ENCODE peak calls at places on chromosome 6, in ten cellular contexts. Q is breast epithelium, V is transverse colon, X is sigmoid colon, D is hepatocyte, W is left ventricle myocardium inferior, Y is PC-3, U is coronary artery, P is dorsolateral prefrontal cortex, K is HL-60. J is an unnamed sample.

GRCh38 chr6:170529839-170530520 is 23.1 kb downstream of the PSMB1 start:
- DNase-seq in K (no peak), V (peak; percentile 67), U (no peak), X (peak; percentile 83), Q (peak; percentile 33), Y (peak; percentile 70), P (peak; percentile 80), D (peak; percentile 86), W (peak; percentile 70), J (peak; percentile 66)

GRCh38 chr6:32952817-32953739 is at the start of gene HLA-DMA:
- DNase-seq in Q (peak; percentile 92), K (peak; percentile 93), D (peak; percentile 90), U (peak; percentile 95), X (peak; percentile 93), P (peak; percentile 57), V (peak; percentile 91), Y (peak; percentile 96), W (peak; percentile 74), J (peak; percentile 71)

GRCh38 chr6:68673255-68673654 is 38.2 kb downstream of the ADGRB3 start:
- DNase-seq in Y (no peak), K (no peak), Q (no peak), V (no peak), D (no peak), P (no peak), U (no peak), W (no peak), X (no peak), J (no peak)

GRCh38 chr6:167113935-167114910 is 8.7 kb upstream of the CCR6 start:
- DNase-seq in V (peak; percentile 67), X (no peak), P (peak; percentile 37), W (no peak), D (no peak), Q (no peak), U (no peak), Y (no peak), K (no peak), J (no peak)

GRCh38 chr6:42086665-42087050 is 36.3 kb downstream of the TAF8 start:
- DNase-seq in X (no peak), Y (no peak), V (no peak), D (no peak), W (no peak), Q (no peak), U (no peak), P (no peak), K (no peak), J (no peak)

GRCh38 chr6:168229368-168229752 is 90.2 kb downstream of the DACT2 start:
- DNase-seq in D (no peak), U (no peak), K (no peak), Y (no peak), X (no peak), Q (no peak), P (no peak), W (no peak), V (no peak), J (no peak)

GRCh38 chr6:170028629-170029345 is 262.1 kb downstream of the DLL1 start:
- DNase-seq in Y (no peak), D (no peak), P (no peak), U (peak; percentile 61), K (no peak), Q (peak; percentile 15), V (no peak), W (no peak), X (peak; percentile 62), J (no peak)

GRCh38 chr6:37705239-37706051 is 7.8 kb upstream of the MDGA1 start:
- DNase-seq in U (no peak), K (no peak), Q (peak; percentile 55), P (peak; percentile 81), X (peak; percentile 94), V (peak; percentile 75), Y (peak; percentile 53), W (peak; percentile 80), D (peak; percentile 90), J (peak; percentile 97)

GRCh38 chr6:127317275-127318128 is 25.9 kb downstream of the ECHDC1 start:
- DNase-seq in P (no peak), X (no peak), W (no peak), V (no peak), D (no peak), K (peak; percentile 17), Q (no peak), U (no peak), Y (no peak), J (no peak)

GRCh38 chr6:56933650-56934049 is 21.3 kb upstream of the BEND6 start:
- DNase-seq in V (no peak), U (no peak), W (no peak), Q (no peak), Y (no peak), X (no peak), K (no peak), P (no peak), D (no peak), J (no peak)

GRCh38 chr6:93567164-93567563 is 147.8 kb upstream of the EPHA7 start:
- DNase-seq in K (no peak), V (no peak), Y (no peak), U (no peak), D (no peak), W (no peak), X (no peak), P (no peak), Q (no peak), J (no peak)

GRCh38 chr6:34018961-34019606 is 126.8 kb downstream of the GRM4 start:
- DNase-seq in U (no peak), Y (no peak), X (no peak), Q (no peak), V (no peak), K (no peak), W (no peak), D (no peak), P (no peak), J (no peak)

GRCh38 chr6:148996815-148997214 is 250.0 kb downstream of the UST start:
- DNase-seq in V (no peak), X (no peak), Y (no peak), K (no peak), P (no peak), D (no peak), Q (no peak), W (no peak), U (no peak), J (no peak)

GRCh38 chr6:98593676-98594075 is 240.7 kb upstream of the POU3F2 start:
- DNase-seq in X (no peak), W (no peak), Y (no peak), V (no peak), Q (no peak), U (no peak), D (no peak), K (no peak), P (no peak), J (no peak)

DNA sequence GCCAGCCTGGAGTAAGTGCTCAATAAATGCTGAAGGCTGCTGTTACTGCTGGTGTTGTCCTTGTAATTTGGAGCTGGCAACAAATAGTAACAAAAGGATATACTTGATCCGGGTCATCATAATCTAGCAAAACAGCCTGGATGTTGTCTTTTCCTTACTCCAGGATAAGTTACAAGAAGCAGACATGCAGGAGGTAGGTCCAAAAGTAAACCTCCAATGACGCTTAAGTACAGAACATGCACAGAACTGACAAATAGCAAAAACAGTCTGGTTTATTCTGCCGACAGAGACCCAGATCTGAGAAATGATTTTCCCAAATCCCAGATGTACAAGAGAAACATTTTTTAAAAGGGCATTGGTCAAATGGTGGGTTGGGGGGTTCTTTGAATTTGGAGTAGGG is 93.0 kb upstream of the KCNK16 start:
- DNase-seq in U (no peak), W (no peak), D (no peak), X (no peak), K (no peak), V (no peak), Y (no peak), P (no peak), Q (no peak), J (no peak)
- H3K27ac ChIP-seq in U (no peak overlapping the region), W (no peak overlapping the region), D (no peak overlapping the region), X (peak overlapping the region; percentile 74), K (no peak overlapping the region), V (no peak overlapping the region), Y (no peak overlapping the region), P (no peak overlapping the region), Q (no peak overlapping the region), J (no peak overlapping the region)

GRCh38 chr6:109738200-109738599 is 47.1 kb downstream of the FIG4 start:
- DNase-seq in Y (no peak), K (no peak), V (no peak), U (no peak), W (no peak), D (no peak), P (no peak), X (no peak), Q (no peak), J (no peak)

GRCh38 chr6:109743739-109744138 is 52.6 kb downstream of the FIG4 start:
- DNase-seq in P (no peak), V (no peak), X (no peak), K (no peak), U (no peak), Y (peak; percentile 77), D (no peak), W (no peak), Q (no peak), J (no peak)

GRCh38 chr6:109739671-109740070 is 48.6 kb downstream of the FIG4 start:
- DNase-seq in K (no peak), V (no peak), Y (no peak), X (no peak), W (no peak), Q (no peak), U (no peak), P (no peak), D (no peak), J (peak; percentile 10)

GRCh38 chr6:109738667-109739066 is 47.6 kb downstream of the FIG4 start:
- DNase-seq in W (no peak), D (no peak), Y (no peak), X (no peak), P (no peak), V (no peak), Q (no peak), K (no peak), U (no peak), J (no peak)

GRCh38 chr6:109740787-109741186 is 49.7 kb downstream of the FIG4 start:
- DNase-seq in X (no peak), Q (no peak), D (no peak), V (no peak), K (peak; percentile 38), P (no peak), W (no peak), Y (no peak), U (no peak), J (peak; percentile 11)
- TF ChIP-seq CTCF in X (no peak), Q (no peak), D (no peak), V (no peak), K (no peak), P (no peak), W (no peak), Y (no peak), U (no peak), J (no peak)

DNA sequence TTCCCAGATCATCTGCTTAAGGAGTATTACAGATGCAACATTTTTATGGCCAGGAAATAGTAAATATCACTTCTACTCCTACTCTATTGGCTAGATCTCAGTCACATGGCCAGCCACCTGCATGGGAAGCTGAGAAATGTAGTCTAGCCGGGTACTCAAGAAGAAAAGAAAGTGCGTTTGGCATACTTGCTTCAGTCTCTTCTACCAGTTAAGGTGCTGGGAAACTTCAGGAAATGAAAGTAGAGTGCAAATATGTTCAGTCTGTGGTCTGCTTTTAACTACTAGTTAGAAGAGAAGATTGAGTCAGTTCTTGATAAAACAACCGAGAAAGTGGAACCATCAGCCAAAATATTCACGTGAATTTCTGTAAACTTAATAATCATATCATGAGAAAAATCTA is 129.2 kb downstream of the PDSS2 start:
- DNase-seq in U (no peak), V (no peak), Y (no peak), Q (no peak), K (no peak), W (no peak), D (peak; percentile 20), P (no peak), X (no peak), J (no peak)
- H3K4me3 ChIP-seq in U (no peak overlapping the region), V (no peak overlapping the region), Y (no peak overlapping the region), Q (no peak overlapping the region), K (no peak overlapping the region), W (no peak overlapping the region), D (no peak overlapping the region), P (no peak overlapping the region), X (no peak overlapping the region), J (no peak overlapping the region)

GRCh38 chr6:16849280-16850210 is 88.3 kb upstream of the ATXN1 start:
- DNase-seq in P (no peak), D (peak; percentile 29), X (no peak), V (peak; percentile 9), U (no peak), Q (no peak), Y (peak; percentile 93), W (no peak), K (no peak), J (no peak)
- H3K27ac ChIP-seq in P (no peak overlapping the region), D (peak overlapping the region; percentile 35), X (no peak overlapping the region), V (no peak overlapping the region), U (no peak overlapping the region), Q (peak overlapping the region; percentile 51), Y (peak overlapping the region; percentile 88), W (no peak overlapping the region), K (no peak overlapping the region), J (no peak overlapping the region)

J was measured in WERI-Rb-1.